ENCODE peak calls at places on chromosomes 4 and X, in ten cellular contexts. G is lower lobe of right lung; S is aorta; J is lung; W is CD4-positive, alpha-beta memory T cell; U is NCI-H510A; T is ureter; N is body of pancreas; P is right lobe of liver; E is GF-D8. V is an unnamed sample.

GRCh38 chrX:40108959-40109287 is 11.2 kb upstream of the BCOR start:
- DNase-seq in S (peak), T (peak), J (no peak), E (peak), P (peak), G (peak), W (peak), N (peak), U (peak), V (no peak)

GRCh38 chr4:158946825-158947224 is 156.1 kb upstream of the RAPGEF2 start:
- DNase-seq in S (no peak), P (no peak), T (no peak), J (no peak), W (no peak), E (no peak), N (no peak), G (no peak), U (no peak), V (no peak)

GRCh38 chr4:167290684-167291083 is 56.4 kb upstream of the SPOCK3 start:
- DNase-seq in S (no peak), G (no peak), W (no peak), U (no peak), J (no peak), P (no peak), E (no peak), N (no peak), T (no peak), V (no peak)

GRCh38 chr4:41921476-41921875 is 13.8 kb upstream of the TMEM33 start:
- DNase-seq in S (no peak), G (no peak), P (no peak), E (no peak), J (no peak), W (no peak), N (no peak), T (no peak), U (no peak), V (no peak)

GRCh38 chrX:11380187-11380586 is 87.0 kb downstream of the AMELX start:
- DNase-seq in G (no peak), N (peak), P (no peak), U (no peak), J (no peak), S (no peak), T (no peak), E (no peak), W (no peak), V (no peak)

GRCh38 chrX:42752730-42753129 is 25.2 kb downstream of the PPP1R2C start:
- DNase-seq in G (no peak), N (no peak), U (no peak), W (no peak), T (no peak), J (no peak), S (no peak), E (no peak), P (no peak), V (no peak)

GRCh38 chr4:157700898-157701694 is 471.7 kb downstream of the GASK1B start:
- DNase-seq in E (no peak), N (no peak), J (no peak), S (no peak), G (no peak), W (no peak), P (no peak), T (no peak), U (no peak), V (no peak)

GRCh38 chrX:18931972-18932371 is 51.9 kb downstream of the PHKA2 start:
- DNase-seq in W (no peak), J (no peak), N (peak), S (no peak), T (no peak), U (no peak), E (no peak), G (no peak), P (no peak), V (no peak)

GRCh38 chr4:176409627-176410026 is 89.9 kb downstream of the SPCS3 start:
- DNase-seq in P (no peak), T (no peak), U (no peak), E (no peak), S (no peak), N (no peak), G (no peak), J (no peak), W (no peak), V (no peak)

GRCh38 chr4:9938933-9939332 is 82.4 kb downstream of the SLC2A9 start:
- DNase-seq in T (no peak), P (no peak), J (no peak), E (no peak), S (no peak), N (no peak), W (no peak), U (no peak), G (no peak), V (no peak)

GRCh38 chr4:7901274-7901845 is 38.3 kb downstream of the AFAP1 start:
- DNase-seq in N (no peak), U (no peak), G (no peak), J (no peak), W (no peak), P (no peak), S (no peak), E (no peak), T (no peak), V (no peak)

GRCh38 chr4:141132689-141133145 is 552 bp downstream of the RNF150 start:
- DNase-seq in E (no peak), U (no peak), P (peak), T (peak), W (no peak), G (no peak), S (peak), N (peak), J (no peak), V (no peak)

GRCh38 chr4:171430495-171430894 is 382.7 kb upstream of the GALNTL6 start:
- DNase-seq in W (no peak), E (no peak), N (no peak), T (no peak), G (no peak), U (no peak), S (no peak), J (no peak), P (no peak), V (no peak)

GRCh38 chr4:150018257-150018656 is 60.0 kb upstream of the DCLK2 start:
- DNase-seq in N (no peak), S (no peak), T (no peak), G (no peak), P (no peak), U (no peak), W (no peak), E (no peak), J (no peak), V (no peak)

GRCh38 chr4:145285928-145286327 is 105.5 kb upstream of the OTUD4 start:
- DNase-seq in W (no peak), P (no peak), N (no peak), U (no peak), J (no peak), T (no peak), G (no peak), S (no peak), E (no peak), V (no peak)

GRCh38 chrX:130896026-130896425 is 7.0 kb downstream of the ENOX2 start:
- DNase-seq in P (no peak), S (no peak), G (no peak), N (no peak), U (no peak), T (no peak), J (no peak), E (no peak), W (no peak), V (no peak)

GRCh38 chrX:83916525-83916924 is 55.6 kb downstream of the CYLC1 start:
- DNase-seq in T (no peak), G (no peak), P (no peak), U (no peak), E (no peak), N (no peak), S (no peak), J (no peak), W (no peak), V (no peak)

GRCh38 chr4:21901831-21902230 is 46.7 kb downstream of the KCNIP4 start:
- DNase-seq in E (no peak), J (no peak), N (no peak), G (no peak), W (no peak), T (no peak), S (no peak), P (no peak), U (no peak), V (no peak)

GRCh38 chr4:509374-509676 is 10.3 kb downstream of the PIGG start:
- DNase-seq in J (no peak), U (no peak), E (no peak), S (no peak), N (no peak), P (no peak), W (no peak), T (no peak), G (no peak), V (no peak)

GRCh38 chr4:110049951-110050925 is 137.6 kb downstream of the EGF start:
- DNase-seq in E (no peak), J (no peak), N (peak), G (no peak), S (no peak), U (no peak), W (peak), T (no peak), P (no peak), V (peak)

GRCh38 chr4:52643190-52643589 is 15.9 kb downstream of the USP46 start:
- DNase-seq in U (no peak), W (no peak), T (no peak), P (no peak), G (no peak), S (no peak), J (no peak), N (no peak), E (no peak), V (no peak)

GRCh38 chrX:129577473-129577872 is 37.4 kb downstream of the OCRL start:
- DNase-seq in E (no peak), G (no peak), W (no peak), S (peak), P (no peak), N (peak), T (no peak), U (no peak), J (no peak), V (no peak)

GRCh38 chr4:152522245-152522644 is 13.6 kb downstream of the FBXW7 start:
- DNase-seq in N (no peak), G (no peak), E (no peak), S (no peak), W (no peak), J (no peak), P (no peak), T (no peak), U (no peak), V (no peak)

GRCh38 chr4:114642173-114642780 is 43.7 kb downstream of the UGT8 start:
- DNase-seq in S (no peak), P (no peak), J (no peak), T (no peak), U (no peak), W (no peak), N (no peak), E (no peak), G (no peak), V (no peak)

GRCh38 chr4:146855761-146856160 is 89.9 kb downstream of the TTC29 start:
- DNase-seq in T (no peak), E (no peak), U (no peak), S (no peak), P (no peak), W (no peak), N (no peak), G (no peak), J (no peak), V (no peak)

GRCh38 chr4:26864904-26865303 is 4.3 kb downstream of the STIM2 start:
- DNase-seq in U (no peak), G (no peak), W (no peak), T (no peak), S (no peak), E (peak), J (no peak), P (no peak), N (no peak), V (no peak)

GRCh38 chr4:56147371-56147770 is 198.6 kb downstream of the CEP135 start:
- DNase-seq in W (no peak), J (no peak), E (no peak), T (no peak), U (no peak), G (no peak), N (no peak), P (no peak), S (no peak), V (no peak)

GRCh38 chr4:38871593-38871992 is 4.0 kb downstream of the FAM114A1 start:
- DNase-seq in G (no peak), S (no peak), P (no peak), T (no peak), N (no peak), E (no peak), W (no peak), J (no peak), U (no peak), V (no peak)

GRCh38 chr4:113762061-113762850 is 718 bp upstream of the CAMK2D start:
- DNase-seq in N (peak), E (peak), P (peak), J (peak), U (peak), G (peak), T (peak), S (peak), W (peak), V (peak)

GRCh38 chr4:10625130-10625529 is 59.4 kb downstream of the CLNK start:
- DNase-seq in S (no peak), W (no peak), T (no peak), N (peak), U (peak), J (no peak), E (no peak), P (no peak), G (no peak), V (no peak)

GRCh38 chr4:169105620-169106019 is 95.6 kb upstream of the CBR4 start:
- DNase-seq in N (no peak), W (no peak), S (no peak), G (no peak), J (no peak), T (no peak), P (no peak), U (no peak), E (peak), V (no peak)

GRCh38 chr4:73251384-73251783 is 7.2 kb downstream of the ANKRD17 start:
- DNase-seq in W (no peak), P (no peak), T (no peak), G (no peak), U (no peak), N (no peak), S (no peak), J (no peak), E (no peak), V (no peak)

GRCh38 chr4:98522603-98523395 is 135.6 kb downstream of the TSPAN5 start:
- DNase-seq in U (no peak), J (no peak), P (no peak), G (no peak), N (no peak), E (no peak), W (no peak), T (no peak), S (no peak), V (no peak)

GRCh38 chr4:25532579-25532978 is 123.1 kb upstream of the SLC34A2 start:
- DNase-seq in J (no peak), G (no peak), S (no peak), W (no peak), P (no peak), U (no peak), N (no peak), T (no peak), E (no peak), V (no peak)

GRCh38 chr4:13985824-13986223 is 358.3 kb upstream of the BOD1L1 start:
- DNase-seq in T (no peak), G (no peak), E (no peak), N (no peak), S (no peak), P (no peak), W (no peak), U (no peak), J (no peak), V (no peak)

GRCh38 chr4:84235545-84235944 is 263.5 kb downstream of the NKX6-1 start:
- DNase-seq in G (no peak), U (no peak), J (no peak), T (no peak), N (no peak), P (no peak), E (no peak), S (no peak), W (no peak), V (no peak)

V was measured in B cell.